ENCODE peak calls at places on chromosomes 13 and 19, in six cellular contexts. N is thoracic aorta, P is ascending aorta, H is hepatocyte, Y is osteoblast, D is thyroid gland. R is an unnamed sample.

GRCh38 chr19:38389101-38389925 is 816 bp downstream of the SPRED3 start:
- DNase-seq in N (peak; percentile 46), P (no peak), H (peak; percentile 58), Y (peak; percentile 100), D (no peak), R (peak; percentile 80)

GRCh38 chr19:17790059-17790780 is 4.7 kb upstream of the B3GNT3 start:
- DNase-seq in N (no peak), P (no peak), H (no peak), Y (no peak), D (no peak), R (no peak)

GRCh38 chr19:45870798-45871197 is 6.7 kb downstream of the FOXA3 start:
- DNase-seq in N (no peak), P (no peak), H (no peak), Y (no peak), D (no peak), R (no peak)

GRCh38 chr13:41520016-41520698 is 62.8 kb downstream of the RGCC start:
- DNase-seq in N (no peak), P (no peak), H (no peak), Y (no peak), D (no peak), R (no peak)

GRCh38 chr13:97328222-97328790 is 105.7 kb upstream of the RAP2A start:
- DNase-seq in N (no peak), P (no peak), H (no peak), Y (no peak), D (no peak), R (peak; percentile 86)

GRCh38 chr13:42992585-42993122 is 613 bp upstream of the EPSTI1 start:
- DNase-seq in N (no peak), P (no peak), H (no peak), Y (no peak), D (no peak), R (no peak)

GRCh38 chr19:15672580-15673175 is at the start of gene CYP4F12:
- DNase-seq in N (no peak), P (no peak), H (peak; percentile 11), Y (peak; percentile 39), D (peak; percentile 45), R (no peak)

GRCh38 chr19:1767464-1767933 is 14.2 kb downstream of the ONECUT3 start:
- DNase-seq in N (no peak), P (no peak), H (peak; percentile 53), Y (peak; percentile 99), D (peak; percentile 27), R (peak; percentile 49)

GRCh38 chr19:55082023-55082851 is 6.6 kb downstream of the EPS8L1 start:
- DNase-seq in N (no peak), P (no peak), H (peak; percentile 44), Y (peak; percentile 95), D (peak; percentile 23), R (peak; percentile 71)

GRCh38 chr19:12546068-12546467 is 5.2 kb downstream of the ZNF564 start:
- DNase-seq in N (no peak), P (no peak), H (no peak), Y (no peak), D (no peak), R (no peak)

GRCh38 chr19:6066661-6067646 is 43.3 kb downstream of the RFX2 start:
- DNase-seq in N (peak; percentile 96), P (peak; percentile 71), H (peak; percentile 95), Y (peak; percentile 97), D (peak; percentile 85), R (peak; percentile 88)

GRCh38 chr19:39430675-39431593 is 4.8 kb downstream of the RPS16 start:
- DNase-seq in N (peak; percentile 32), P (peak; percentile 65), H (peak; percentile 66), Y (peak; percentile 95), D (peak; percentile 49), R (peak; percentile 81)

GRCh38 chr13:45954861-45955595 is 97.5 kb downstream of the ZC3H13 start:
- DNase-seq in N (no peak), P (no peak), H (no peak), Y (no peak), D (no peak), R (no peak)

GRCh38 chr19:10036601-10037071 is 23.4 kb downstream of the RDH8 start:
- DNase-seq in N (no peak), P (no peak), H (peak; percentile 23), Y (no peak), D (no peak), R (no peak)

GRCh38 chr13:29996316-29996715 is 145.9 kb upstream of the UBL3 start:
- DNase-seq in N (no peak), P (no peak), H (no peak), Y (no peak), D (no peak), R (no peak)

GRCh38 chr13:27455331-27455855 is 5.0 kb upstream of the MTIF3 start:
- DNase-seq in N (no peak), P (no peak), H (no peak), Y (no peak), D (no peak), R (no peak)

GRCh38 chr13:86922936-86923335 is 748.2 kb upstream of the SLITRK5 start:
- DNase-seq in N (no peak), P (no peak), H (no peak), Y (no peak), D (no peak), R (no peak)

GRCh38 chr13:31444266-31444862 is 244.6 kb downstream of the B3GLCT start:
- DNase-seq in N (no peak), P (no peak), H (no peak), Y (no peak), D (no peak), R (no peak)

GRCh38 chr13:19586904-19587634 is 25.7 kb upstream of the TPTE2 start:
- DNase-seq in N (no peak), P (no peak), H (no peak), Y (peak; percentile 43), D (no peak), R (no peak)

GRCh38 chr13:36920612-36921185 is 661 bp upstream of the SMAD9 start:
- DNase-seq in N (no peak), P (no peak), H (no peak), Y (no peak), D (peak; percentile 44), R (no peak)

GRCh38 chr13:98301721-98302120 is 124.7 kb upstream of the RNF113B start:
- DNase-seq in N (no peak), P (no peak), H (peak; percentile 30), Y (peak; percentile 72), D (no peak), R (peak; percentile 52)

GRCh38 chr19:56880592-56881190 is 40.2 kb upstream of the PEG3 start:
- DNase-seq in N (no peak), P (no peak), H (no peak), Y (no peak), D (no peak), R (no peak)

GRCh38 chr19:56884481-56884880 is 44.0 kb upstream of the PEG3 start:
- DNase-seq in N (no peak), P (no peak), H (no peak), Y (no peak), D (no peak), R (no peak)

GRCh38 chr19:56885173-56885679 is 44.7 kb upstream of the PEG3 start:
- DNase-seq in N (no peak), P (no peak), H (no peak), Y (no peak), D (no peak), R (no peak)
- H3K27ac ChIP-seq in N (no peak overlapping the region), P (no peak overlapping the region), H (no peak overlapping the region), Y (no peak overlapping the region), D (no peak overlapping the region), R (no peak overlapping the region)

GRCh38 chr19:41398603-41399002 is 985 bp downstream of the BCKDHA start:
- DNase-seq in N (no peak), P (no peak), H (no peak), Y (no peak), D (no peak), R (no peak)

GRCh38 chr19:41392775-41393174 is 4.4 kb downstream of the EXOSC5 start:
- DNase-seq in N (no peak), P (no peak), H (no peak), Y (no peak), D (no peak), R (no peak)

GRCh38 chr19:41398042-41398403 is 405 bp downstream of the BCKDHA start:
- DNase-seq in N (no peak), P (no peak), H (no peak), Y (no peak), D (no peak), R (no peak)

GRCh38 chr19:41397086-41398041 is at the start of the genes BCKDHA and EXOSC5:
- DNase-seq in N (peak; percentile 98), P (peak; percentile 98), H (peak; percentile 100), Y (peak; percentile 99), D (peak; percentile 100), R (peak; percentile 100)

GRCh38 chr19:41395355-41395754 is 1.8 kb downstream of the EXOSC5 start:
- DNase-seq in N (no peak), P (no peak), H (no peak), Y (no peak), D (no peak), R (no peak)
- H3K4me1 ChIP-seq in N (peaks cover 17% of the 10 kb centered on the region), P (peaks cover 7% of the 10 kb centered on the region), H (peaks cover 3% of the 10 kb centered on the region), Y (peaks cover 18% of the 10 kb centered on the region), D (peaks cover 14% of the 10 kb centered on the region), R (peaks cover 6% of the 10 kb centered on the region)

DNA sequence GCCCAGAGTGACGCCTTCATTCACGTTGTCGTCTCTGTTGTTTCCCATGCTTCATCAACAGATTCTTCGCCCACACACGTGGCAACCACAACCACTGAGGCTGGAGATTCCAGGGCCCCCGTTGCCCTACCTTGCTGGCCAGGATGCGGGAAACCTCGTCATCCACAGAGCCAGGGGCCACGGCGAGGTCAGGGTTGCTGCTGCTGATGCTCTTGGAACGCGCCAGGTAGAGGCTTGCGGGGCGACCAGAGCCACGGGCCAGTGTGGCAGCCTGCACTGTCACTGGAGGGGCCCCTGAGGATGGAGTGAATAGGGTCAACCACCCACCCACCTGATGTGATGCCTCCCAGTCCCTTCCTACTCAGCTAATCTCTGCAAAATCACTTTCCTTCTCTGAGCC is 6.3 kb upstream of the ANGPTL8 start:
- DNase-seq in N (no peak), P (no peak), H (no peak), Y (peak; percentile 47), D (no peak), R (no peak)
- H3K9me3 ChIP-seq in N (no peaks in the 10 kb centered on the region), P (no peaks in the 10 kb centered on the region), H (no peaks in the 10 kb centered on the region), Y (no peaks in the 10 kb centered on the region), D (no peaks in the 10 kb centered on the region), R (no peaks in the 10 kb centered on the region)

DNA sequence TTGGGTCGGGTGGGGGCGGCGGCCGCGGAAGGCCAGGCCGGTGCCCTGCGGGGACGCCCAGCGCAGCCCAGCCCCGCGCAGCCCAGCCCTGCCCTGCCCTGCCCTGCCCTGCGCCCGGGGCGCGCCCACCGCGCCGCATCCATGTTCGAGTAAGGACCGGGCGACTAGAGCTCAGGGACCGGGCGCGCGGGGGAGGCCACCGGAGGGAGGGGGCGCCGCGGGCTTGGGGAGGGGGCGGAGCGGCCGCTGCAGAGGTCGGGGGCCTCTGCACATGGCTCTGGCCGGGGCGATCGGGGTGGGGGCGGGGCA is 169 bp downstream of the GRAMD1A start:
- DNase-seq in N (no peak), P (no peak), H (no peak), Y (no peak), D (no peak), R (no peak)
- H3K27ac ChIP-seq in N (peak overlapping the region; percentile 100), P (peak overlapping the region; percentile 100), H (peak overlapping the region; percentile 100), Y (no peak overlapping the region), D (peak overlapping the region; percentile 77), R (peak overlapping the region; percentile 93)

R was measured in SJSA1.